ENCODE peak calls at places on chromosomes 1 and 21, in eight cellular contexts. M, J, N, L, R, C, S and X are unnamed samples. For H3K36me3, the result is how much of the 10 kb centered on the place peaks cover.

GRCh38 chr1:43789604-43790288 is 82.4 kb downstream of the ST3GAL3 start:
- DNase-seq in M (no peak), J (no peak), N (no peak), L (no peak), R (no peak), C (no peak), S (no peak), X (no peak)

GRCh38 chr1:160410412-160411005 is 10.1 kb downstream of the VANGL2 start:
- DNase-seq in M (no peak), J (peak), N (no peak), L (no peak), R (no peak), C (no peak), S (no peak), X (no peak)

GRCh38 chr1:191977874-191978273 is 180.4 kb upstream of the RGS18 start:
- DNase-seq in M (no peak), J (no peak), N (no peak), L (no peak), R (no peak), C (no peak), S (no peak), X (no peak)

GRCh38 chr1:161738627-161739287 is 10.8 kb upstream of the DUSP12 start:
- DNase-seq in M (peak), J (peak), N (peak), L (peak), R (peak), C (no peak), S (peak), X (peak)

GRCh38 chr1:27360159-27361043 is 6.4 kb downstream of the MAP3K6 start:
- DNase-seq in M (no peak), J (peak), N (no peak), L (no peak), R (no peak), C (no peak), S (peak), X (peak)

GRCh38 chr1:187641907-187642306 is 813.2 kb downstream of the PLA2G4A start:
- DNase-seq in M (no peak), J (no peak), N (no peak), L (no peak), R (peak), C (no peak), S (no peak), X (no peak)

GRCh38 chr1:202014915-202015676 is 4.7 kb downstream of the ELF3 start:
- DNase-seq in M (no peak), J (no peak), N (no peak), L (no peak), R (no peak), C (no peak), S (no peak), X (no peak)

GRCh38 chr1:246597340-246597739 is 31.1 kb downstream of the CNST start:
- DNase-seq in M (no peak), J (no peak), N (no peak), L (no peak), R (peak), C (peak), S (no peak), X (peak)

GRCh38 chr21:32585042-32585710 is at the start of gene TCP10L:
- DNase-seq in M (no peak), J (no peak), N (no peak), L (no peak), R (no peak), C (no peak), S (no peak), X (no peak)

GRCh38 chr1:44808938-44809917 is 905 bp downstream of the BTBD19 start:
- DNase-seq in M (peak), J (peak), N (peak), L (peak), R (peak), C (no peak), S (peak), X (peak)
- TF ChIP-seq CTCF in M (no peak), J (no peak), N (no peak), L (peak), R (peak), C (no peak), S (no peak), X (no peak)

DNA sequence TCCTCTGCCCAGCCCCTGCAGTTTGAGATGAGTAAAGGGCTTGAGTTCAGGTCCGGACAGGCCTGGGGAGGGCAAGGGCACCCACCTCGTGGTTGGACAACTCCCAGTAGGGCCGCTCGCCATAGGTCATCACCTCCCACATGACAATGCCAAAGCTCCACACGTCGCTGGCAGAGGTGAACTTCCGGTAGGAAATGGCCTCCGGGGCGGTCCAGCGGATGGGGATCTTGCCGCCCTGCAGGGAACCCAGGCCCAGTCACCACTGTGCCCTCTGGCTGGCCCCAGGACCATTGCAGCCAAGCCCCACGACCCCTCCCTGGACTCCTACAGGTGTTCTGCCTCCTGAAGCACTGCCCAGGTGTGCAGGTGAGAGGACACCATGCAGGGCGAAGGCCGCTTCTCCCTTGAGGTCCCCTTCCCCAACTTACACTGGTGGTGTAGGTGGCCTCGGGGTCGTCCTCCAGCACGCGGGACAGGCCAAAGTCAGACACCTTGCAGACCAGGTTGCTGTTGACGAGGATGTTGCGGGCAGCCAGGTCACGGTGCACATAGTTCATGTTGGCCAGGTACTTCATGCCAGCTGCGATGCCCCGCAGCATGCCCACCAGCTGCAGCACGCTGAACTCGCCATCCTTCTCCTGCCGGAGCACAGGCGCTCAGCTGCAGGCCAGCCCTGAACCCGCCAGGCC is 24.1 kb downstream of the EPHA2 start:
- DNase-seq in M (no peak), J (no peak), N (no peak), L (no peak), R (no peak), C (no peak), S (no peak), X (no peak)
- H3K36me3 ChIP-seq in M (under half), J (half or more), N (under half), L (half or more), R (half or more), C (under half), S (under half), X (half or more)

GRCh38 chr1:9689011-9689706 is 37.6 kb downstream of the PIK3CD start:
- DNase-seq in M (peak), J (peak), N (peak), L (peak), R (peak), C (peak), S (peak), X (peak)

GRCh38 chr1:9689971-9690381 is 38.4 kb downstream of the PIK3CD start:
- DNase-seq in M (peak), J (peak), N (no peak), L (peak), R (no peak), C (no peak), S (peak), X (peak)

GRCh38 chr1:9687120-9687875 is 35.8 kb downstream of the PIK3CD start:
- DNase-seq in M (peak), J (peak), N (peak), L (peak), R (peak), C (peak), S (peak), X (peak)

GRCh38 chr1:9688599-9688998 is 37.1 kb downstream of the PIK3CD start:
- DNase-seq in M (no peak), J (no peak), N (no peak), L (no peak), R (no peak), C (no peak), S (no peak), X (no peak)

GRCh38 chr1:9687876-9688582 is 36.5 kb downstream of the PIK3CD start:
- DNase-seq in M (peak), J (peak), N (no peak), L (peak), R (peak), C (no peak), S (no peak), X (peak)
- H3K27ac ChIP-seq in M (no peak), J (peak), N (no peak), L (no peak), R (peak), C (no peak), S (no peak), X (peak)

DNA sequence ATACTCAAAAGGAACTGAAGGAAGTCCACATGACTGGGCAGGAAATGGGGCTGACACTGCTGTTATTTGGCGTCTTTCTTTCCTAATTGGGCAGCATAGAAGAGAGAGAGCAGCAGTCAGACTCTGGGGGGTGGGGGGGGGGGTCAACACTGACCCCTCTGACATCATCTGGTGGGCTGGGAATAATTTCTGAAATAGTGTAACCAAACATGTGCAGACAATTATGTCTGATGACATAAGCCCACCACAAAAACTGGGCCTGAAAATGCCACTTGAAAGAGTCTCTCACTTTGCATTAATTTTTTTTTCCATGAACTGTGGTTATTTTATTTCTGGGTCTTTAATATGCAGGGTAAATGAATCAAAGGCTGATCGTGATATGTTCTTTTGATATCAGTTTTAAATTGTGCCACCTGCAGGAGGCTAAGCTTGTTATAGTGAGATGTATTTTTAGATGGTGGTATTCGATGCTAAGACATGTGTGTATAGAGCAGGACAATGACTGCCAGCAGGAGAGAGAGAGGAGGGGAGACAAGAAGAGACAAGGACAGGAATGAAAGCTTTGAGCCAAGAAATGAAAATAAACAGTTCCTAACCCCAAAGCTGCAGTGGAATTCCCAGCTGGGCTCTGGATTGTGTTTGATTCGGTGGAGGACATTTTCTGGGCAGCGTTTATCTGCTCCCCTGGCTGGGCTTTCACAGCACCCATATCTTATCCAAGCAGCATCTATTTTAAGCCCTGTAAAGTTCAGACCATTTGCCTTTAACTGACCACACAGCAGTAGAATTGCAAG is 264.7 kb downstream of the PBX1 start:
- DNase-seq in M (no peak), J (no peak), N (no peak), L (no peak), R (peak), C (no peak), S (no peak), X (no peak)
- TF ChIP-seq CTCF in M (peak), J (no peak), N (no peak), L (no peak), R (peak), C (no peak), S (no peak), X (no peak)

DNA sequence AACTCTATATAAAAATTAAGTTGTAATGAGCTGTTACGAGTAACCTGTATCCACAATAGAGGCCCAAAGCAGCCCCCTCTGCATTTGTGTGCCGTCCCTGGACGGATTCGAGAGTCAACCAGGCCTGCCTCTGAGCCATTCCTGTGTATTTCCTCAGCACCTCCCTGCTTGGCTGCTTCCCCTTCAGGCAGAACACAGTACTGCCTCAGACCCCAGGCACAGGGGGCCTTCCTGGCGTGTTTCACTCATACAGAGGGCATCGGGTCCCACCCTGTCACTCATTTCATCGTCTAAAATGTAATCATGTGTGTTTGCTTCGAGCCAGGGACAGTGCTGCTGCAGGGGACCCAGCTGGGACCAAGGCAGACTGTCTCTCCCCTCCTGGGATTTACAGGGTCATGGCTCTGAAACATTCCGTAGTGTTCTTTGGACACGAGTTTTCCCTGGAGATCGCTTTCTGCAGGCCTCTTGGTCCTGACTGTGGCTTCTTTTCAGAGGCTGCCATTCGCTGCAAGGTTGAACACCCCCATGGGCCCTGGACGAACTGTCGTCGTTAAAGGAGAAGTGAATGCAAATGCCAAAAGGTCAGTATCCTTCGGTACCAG is 19.4 kb downstream of the LGALS8 start:
- DNase-seq in M (no peak), J (no peak), N (no peak), L (no peak), R (no peak), C (no peak), S (no peak), X (no peak)
- H3K36me3 ChIP-seq in M (under half), J (half or more), N (half or more), L (under half), R (half or more), C (half or more), S (under half), X (half or more)

GRCh38 chr1:23963617-23964234 is 4.1 kb downstream of the PNRC2 start:
- DNase-seq in M (no peak), J (no peak), N (no peak), L (no peak), R (no peak), C (no peak), S (no peak), X (no peak)

GRCh38 chr1:23967871-23968270 is 8.2 kb downstream of the PNRC2 start:
- DNase-seq in M (no peak), J (no peak), N (no peak), L (no peak), R (no peak), C (no peak), S (no peak), X (no peak)

GRCh38 chr1:23964790-23965740 is 5.4 kb downstream of the PNRC2 start:
- DNase-seq in M (no peak), J (no peak), N (no peak), L (no peak), R (peak), C (no peak), S (no peak), X (no peak)

GRCh38 chr1:23966973-23967493 is 7.4 kb downstream of the PNRC2 start:
- DNase-seq in M (no peak), J (no peak), N (no peak), L (no peak), R (no peak), C (no peak), S (no peak), X (no peak)

DNA sequence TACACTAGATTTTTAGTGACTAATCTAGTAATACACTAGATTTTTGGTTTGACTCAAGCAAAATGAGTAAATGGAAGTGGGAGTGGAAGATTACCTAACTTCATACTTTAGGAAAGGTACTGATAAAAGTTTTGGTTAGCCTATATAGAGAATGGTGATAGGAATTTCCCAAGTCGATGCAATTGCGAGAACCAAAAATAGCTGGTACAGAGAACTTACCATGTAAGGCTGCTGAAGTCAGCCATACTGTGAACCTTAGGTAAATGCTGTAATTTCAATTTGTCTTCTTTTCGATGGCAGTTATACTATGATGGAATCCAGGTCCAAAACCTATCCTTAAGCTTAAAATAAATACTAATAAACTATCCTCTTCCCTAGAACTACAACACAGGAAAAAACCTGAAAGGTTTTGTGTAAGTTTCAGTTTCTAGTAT is 4.6 kb downstream of the PNRC2 start:
- DNase-seq in M (no peak), J (no peak), N (no peak), L (no peak), R (no peak), C (no peak), S (no peak), X (no peak)
- H3K27ac ChIP-seq in M (peak), J (peak), N (peak), L (peak), R (no peak), C (peak), S (no peak), X (peak)